ENCODE peak calls at places on chromosomes 1 and 21, in five cellular contexts. K is Calu3; R is fibroblast of the aortic adventitia; X is neural progenitor cell; U is activated naive CD4-positive, alpha-beta T cell. W is an unnamed sample.

GRCh38 chr21:34143783-34144182 is 70.4 kb downstream of the MRPS6 start:
- DNase-seq in K (no peak), U (no peak), R (no peak), X (no peak), W (no peak)

GRCh38 chr1:12496154-12496961 is 121.7 kb downstream of the DHRS3 start:
- DNase-seq in X (no peak), K (no peak), R (peak), U (no peak), W (no peak)

GRCh38 chr1:41386190-41386518 is 24.9 kb downstream of the FOXO6 start:
- DNase-seq in R (no peak), U (no peak), K (no peak), X (peak), W (no peak)

GRCh38 chr1:30340934-30341333 is 382.5 kb downstream of the MATN1 start:
- DNase-seq in K (no peak), X (no peak), R (no peak), U (no peak), W (no peak)

GRCh38 chr1:8097077-8097799 is 71.1 kb upstream of the ERRFI1 start:
- DNase-seq in K (peak), X (no peak), R (peak), U (no peak), W (peak)

GRCh38 chr1:21072721-21073120 is 104.0 kb downstream of the EIF4G3 start:
- DNase-seq in U (no peak), X (no peak), R (peak), K (no peak), W (no peak)

GRCh38 chr1:153608089-153608672 is 4.8 kb downstream of the S100A16 start:
- DNase-seq in K (peak), U (no peak), X (no peak), R (no peak), W (no peak)

GRCh38 chr1:38640371-38640770 is 219.2 kb downstream of the RRAGC start:
- DNase-seq in U (no peak), R (no peak), X (no peak), K (no peak), W (no peak)

GRCh38 chr1:185284533-185285244 is 32.4 kb downstream of the IVNS1ABP start:
- DNase-seq in X (no peak), K (no peak), U (no peak), R (peak), W (no peak)

GRCh38 chr1:24501371-24502167 is 1.1 kb upstream of the RCAN3 start:
- DNase-seq in U (no peak), K (peak), X (no peak), R (no peak), W (peak)

GRCh38 chr21:32315511-32316362 is 17.1 kb downstream of the MRAP start:
- DNase-seq in K (no peak), U (no peak), X (no peak), R (no peak), W (no peak)

GRCh38 chr21:16751705-16752104 is 761.1 kb upstream of the CXADR start:
- DNase-seq in R (peak), U (no peak), X (no peak), K (no peak), W (no peak)

GRCh38 chr1:243253927-243254232 is 1.2 kb downstream of the CEP170 start:
- DNase-seq in U (no peak), R (no peak), X (peak), K (no peak), W (no peak)

GRCh38 chr1:240667351-240667750 is 55.4 kb upstream of the GREM2 start:
- DNase-seq in X (no peak), R (no peak), K (no peak), U (no peak), W (no peak)

GRCh38 chr1:186188004-186188539 is 187.0 kb downstream of the TPR start:
- DNase-seq in X (no peak), K (no peak), R (peak), U (no peak), W (peak)

GRCh38 chr1:87612966-87613365 is 284.3 kb downstream of the LMO4 start:
- DNase-seq in K (no peak), U (no peak), X (no peak), R (no peak), W (no peak)

GRCh38 chr1:159161719-159162026 is 9.7 kb upstream of the CADM3 start:
- DNase-seq in K (no peak), R (no peak), U (no peak), X (no peak), W (no peak)

GRCh38 chr1:204264805-204265204 is 51.0 kb upstream of the GOLT1A start:
- DNase-seq in U (no peak), X (no peak), R (no peak), K (no peak), W (no peak)

GRCh38 chr1:180533571-180533987 is 25.2 kb upstream of the OVAAL start:
- DNase-seq in U (no peak), R (peak), X (peak), K (peak), W (peak)

GRCh38 chr1:22282281-22282970 is 139.5 kb upstream of the WNT4 start:
- DNase-seq in K (no peak), X (no peak), R (peak), U (no peak), W (no peak)

W was measured in RCC 7860.